ENCODE peak calls at places on chromosomes 12 and 14, in five cellular contexts. One of them, this sample, is unnamed.

GRCh38 chr12:54956818-54957641 is 27.5 kb downstream of the TESPA1 start:
- DNase-seq in psoas muscle: no peak
- DNase-seq in RWPE2: no peak
- DNase-seq in body of pancreas: no peak
- DNase-seq in naive thymus-derived CD4-positive, alpha-beta T cell: no peak
- DNase-seq in this sample: no peak

GRCh38 chr14:53265025-53265424 is 111.9 kb upstream of the DDHD1 start:
- DNase-seq in naive thymus-derived CD4-positive, alpha-beta T cell: no peak
- DNase-seq in psoas muscle: no peak
- DNase-seq in RWPE2: no peak
- DNase-seq in body of pancreas: no peak
- DNase-seq in this sample: no peak

GRCh38 chr12:71503579-71504470 is 64.2 kb downstream of the LGR5 start:
- DNase-seq in psoas muscle: no peak
- DNase-seq in naive thymus-derived CD4-positive, alpha-beta T cell: peak; percentile 27
- DNase-seq in body of pancreas: no peak
- DNase-seq in RWPE2: no peak
- DNase-seq in this sample: no peak

GRCh38 chr12:121788176-121788818 is 5.2 kb downstream of the RHOF start:
- DNase-seq in naive thymus-derived CD4-positive, alpha-beta T cell: no peak
- DNase-seq in body of pancreas: no peak
- DNase-seq in psoas muscle: no peak
- DNase-seq in RWPE2: no peak
- DNase-seq in this sample: no peak

GRCh38 chr12:18239561-18239960 is 21.8 kb upstream of the PIK3C2G start:
- DNase-seq in body of pancreas: no peak
- DNase-seq in RWPE2: no peak
- DNase-seq in psoas muscle: no peak
- DNase-seq in naive thymus-derived CD4-positive, alpha-beta T cell: no peak
- DNase-seq in this sample: peak; percentile 6

GRCh38 chr12:26317942-26318565 is 122.7 kb downstream of the SSPN start:
- DNase-seq in psoas muscle: no peak
- DNase-seq in RWPE2: no peak
- DNase-seq in naive thymus-derived CD4-positive, alpha-beta T cell: no peak
- DNase-seq in body of pancreas: no peak
- DNase-seq in this sample: peak; percentile 63

GRCh38 chr14:55599250-55599879 is 19.4 kb downstream of the KTN1 start:
- DNase-seq in naive thymus-derived CD4-positive, alpha-beta T cell: no peak
- DNase-seq in RWPE2: peak; percentile 87
- DNase-seq in body of pancreas: peak; percentile 73
- DNase-seq in psoas muscle: peak; percentile 65
- DNase-seq in this sample: no peak

GRCh38 chr14:104353221-104353920 is 215.0 kb downstream of the KIF26A start:
- DNase-seq in RWPE2: peak; percentile 68
- DNase-seq in body of pancreas: peak; percentile 2
- DNase-seq in naive thymus-derived CD4-positive, alpha-beta T cell: no peak
- DNase-seq in psoas muscle: peak; percentile 48
- DNase-seq in this sample: no peak

GRCh38 chr12:5969974-5970690 is 25.1 kb upstream of the ANO2 start:
- DNase-seq in naive thymus-derived CD4-positive, alpha-beta T cell: no peak
- DNase-seq in body of pancreas: no peak
- DNase-seq in RWPE2: no peak
- DNase-seq in psoas muscle: no peak
- DNase-seq in this sample: no peak

GRCh38 chr14:96181188-96181762 is 23.4 kb upstream of the BDKRB2 start:
- DNase-seq in naive thymus-derived CD4-positive, alpha-beta T cell: no peak
- DNase-seq in RWPE2: no peak
- DNase-seq in body of pancreas: no peak
- DNase-seq in psoas muscle: no peak
- DNase-seq in this sample: no peak

GRCh38 chr12:116661341-116661740 is 76.5 kb downstream of the SPRING1 start:
- DNase-seq in naive thymus-derived CD4-positive, alpha-beta T cell: no peak
- DNase-seq in body of pancreas: no peak
- DNase-seq in RWPE2: no peak
- DNase-seq in psoas muscle: no peak
- DNase-seq in this sample: no peak

GRCh38 chr14:33914676-33915516 is 36.0 kb downstream of the EGLN3 start:
- DNase-seq in RWPE2: no peak
- DNase-seq in body of pancreas: no peak
- DNase-seq in naive thymus-derived CD4-positive, alpha-beta T cell: no peak
- DNase-seq in psoas muscle: no peak
- DNase-seq in this sample: peak; percentile 81

GRCh38 chr12:79262938-79263337 is 398.4 kb downstream of the SYT1 start:
- DNase-seq in naive thymus-derived CD4-positive, alpha-beta T cell: no peak
- DNase-seq in RWPE2: no peak
- DNase-seq in psoas muscle: no peak
- DNase-seq in body of pancreas: no peak
- DNase-seq in this sample: no peak
- H3K27ac ChIP-seq in naive thymus-derived CD4-positive, alpha-beta T cell: no peak overlapping the region
- H3K27ac ChIP-seq in RWPE2: no peak overlapping the region
- H3K27ac ChIP-seq in psoas muscle: no peak overlapping the region
- H3K27ac ChIP-seq in body of pancreas: no peak overlapping the region
- H3K27ac ChIP-seq in this sample: no peak overlapping the region

GRCh38 chr14:35347323-35348043 is 55.3 kb downstream of the PSMA6 start:
- DNase-seq in psoas muscle: peak; percentile 45
- DNase-seq in body of pancreas: no peak
- DNase-seq in RWPE2: no peak
- DNase-seq in naive thymus-derived CD4-positive, alpha-beta T cell: peak; percentile 30
- DNase-seq in this sample: no peak
- H3K4me3 ChIP-seq in psoas muscle: no peak overlapping the region
- H3K4me3 ChIP-seq in body of pancreas: no peak overlapping the region
- H3K4me3 ChIP-seq in RWPE2: no peak overlapping the region
- H3K4me3 ChIP-seq in naive thymus-derived CD4-positive, alpha-beta T cell: no peak overlapping the region
- H3K4me3 ChIP-seq in this sample: no peak overlapping the region

GRCh38 chr12:108714866-108715265 is 16.5 kb downstream of the CORO1C start:
- DNase-seq in naive thymus-derived CD4-positive, alpha-beta T cell: no peak
- DNase-seq in body of pancreas: no peak
- DNase-seq in RWPE2: no peak
- DNase-seq in psoas muscle: no peak
- DNase-seq in this sample: no peak
- H3K27ac ChIP-seq in naive thymus-derived CD4-positive, alpha-beta T cell: no peak overlapping the region
- H3K27ac ChIP-seq in body of pancreas: no peak overlapping the region
- H3K27ac ChIP-seq in RWPE2: no peak overlapping the region
- H3K27ac ChIP-seq in psoas muscle: peak overlapping the region; percentile 11
- H3K27ac ChIP-seq in this sample: no peak overlapping the region

GRCh38 chr12:94171595-94171930 is 23.2 kb downstream of the PLXNC1 start:
- DNase-seq in RWPE2: no peak
- DNase-seq in naive thymus-derived CD4-positive, alpha-beta T cell: no peak
- DNase-seq in psoas muscle: no peak
- DNase-seq in body of pancreas: no peak
- DNase-seq in this sample: peak; percentile 64
- H3K4me3 ChIP-seq in RWPE2: no peak overlapping the region
- H3K4me3 ChIP-seq in naive thymus-derived CD4-positive, alpha-beta T cell: no peak overlapping the region
- H3K4me3 ChIP-seq in psoas muscle: no peak overlapping the region
- H3K4me3 ChIP-seq in body of pancreas: no peak overlapping the region
- H3K4me3 ChIP-seq in this sample: no peak overlapping the region

DNA sequence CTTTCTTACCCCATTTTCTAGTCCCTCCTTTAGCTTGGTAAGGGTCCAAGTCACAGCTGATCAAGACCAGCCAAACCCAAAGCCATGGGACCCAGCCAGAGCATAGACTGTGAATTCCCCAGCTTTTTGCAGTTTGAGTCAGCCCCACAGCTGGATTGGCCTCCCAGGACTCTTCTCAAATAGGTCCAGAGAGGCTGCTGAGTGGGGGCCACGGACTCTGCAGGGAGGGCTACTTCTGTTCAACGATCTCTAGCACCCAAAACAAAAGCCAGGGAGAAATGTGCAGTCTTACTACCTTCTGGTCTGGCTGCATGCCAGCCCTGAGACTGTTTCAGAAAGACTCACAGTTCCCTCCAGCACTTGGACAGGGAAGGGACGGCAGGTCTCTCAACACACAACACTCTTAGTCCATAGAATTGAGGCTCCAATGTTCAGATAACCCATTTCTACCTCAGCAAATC is 1.6 kb downstream of the VDR start:
- DNase-seq in body of pancreas: peak; percentile 24
- DNase-seq in psoas muscle: no peak
- DNase-seq in RWPE2: no peak
- DNase-seq in naive thymus-derived CD4-positive, alpha-beta T cell: no peak
- DNase-seq in this sample: peak; percentile 38
- H3K27ac ChIP-seq in body of pancreas: no peak overlapping the region
- H3K27ac ChIP-seq in psoas muscle: no peak overlapping the region
- H3K27ac ChIP-seq in RWPE2: peak overlapping the region; percentile 84
- H3K27ac ChIP-seq in naive thymus-derived CD4-positive, alpha-beta T cell: no peak overlapping the region
- H3K27ac ChIP-seq in this sample: peak overlapping the region; percentile 19

GRCh38 chr12:118015944-118016343 is 559 bp upstream of the RFC5 start:
- DNase-seq in body of pancreas: no peak
- DNase-seq in RWPE2: no peak
- DNase-seq in naive thymus-derived CD4-positive, alpha-beta T cell: no peak
- DNase-seq in psoas muscle: no peak
- DNase-seq in this sample: no peak

GRCh38 chr12:118016424-118017264 is at the start of gene RFC5:
- DNase-seq in RWPE2: peak; percentile 98
- DNase-seq in psoas muscle: peak; percentile 99
- DNase-seq in naive thymus-derived CD4-positive, alpha-beta T cell: peak; percentile 97
- DNase-seq in body of pancreas: peak; percentile 100
- DNase-seq in this sample: peak; percentile 96

GRCh38 chr12:118015306-118015705 is 1.2 kb upstream of the RFC5 start:
- DNase-seq in psoas muscle: no peak
- DNase-seq in body of pancreas: no peak
- DNase-seq in RWPE2: no peak
- DNase-seq in naive thymus-derived CD4-positive, alpha-beta T cell: no peak
- DNase-seq in this sample: no peak

GRCh38 chr12:118020036-118020435 is 3.5 kb downstream of the RFC5 start:
- DNase-seq in naive thymus-derived CD4-positive, alpha-beta T cell: no peak
- DNase-seq in body of pancreas: no peak
- DNase-seq in psoas muscle: no peak
- DNase-seq in RWPE2: no peak
- DNase-seq in this sample: no peak

DNA sequence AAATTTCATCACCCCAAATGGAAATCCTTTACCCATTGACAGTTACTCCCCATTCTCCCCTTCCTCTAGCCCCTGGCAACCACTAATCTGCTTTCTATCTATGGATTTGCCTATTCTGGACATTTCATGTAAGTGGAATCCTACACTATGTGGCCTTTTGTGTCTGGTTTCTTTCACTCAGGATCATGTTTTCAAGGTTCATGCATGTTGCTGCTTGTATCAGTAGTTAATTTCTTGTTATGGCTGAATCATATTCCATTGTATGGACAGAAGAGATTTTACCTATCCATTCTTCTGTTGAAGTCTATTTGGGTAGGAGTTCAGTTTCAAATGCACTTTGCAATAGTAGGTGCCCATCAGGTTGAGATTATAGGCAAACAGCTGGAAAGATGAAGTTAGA is 1.4 kb downstream of the RFC5 start:
- DNase-seq in psoas muscle: no peak
- DNase-seq in RWPE2: no peak
- DNase-seq in body of pancreas: no peak
- DNase-seq in naive thymus-derived CD4-positive, alpha-beta T cell: no peak
- DNase-seq in this sample: no peak
- H3K4me3 ChIP-seq in psoas muscle: no peak overlapping the region
- H3K4me3 ChIP-seq in RWPE2: no peak overlapping the region
- H3K4me3 ChIP-seq in body of pancreas: no peak overlapping the region
- H3K4me3 ChIP-seq in naive thymus-derived CD4-positive, alpha-beta T cell: no peak overlapping the region
- H3K4me3 ChIP-seq in this sample: no peak overlapping the region

GRCh38 chr14:91801358-91801757 is 66.0 kb downstream of the TC2N start:
- DNase-seq in naive thymus-derived CD4-positive, alpha-beta T cell: no peak
- DNase-seq in body of pancreas: no peak
- DNase-seq in RWPE2: no peak
- DNase-seq in psoas muscle: no peak
- DNase-seq in this sample: no peak
- H3K27ac ChIP-seq in naive thymus-derived CD4-positive, alpha-beta T cell: peak overlapping the region; percentile 21
- H3K27ac ChIP-seq in body of pancreas: no peak overlapping the region
- H3K27ac ChIP-seq in RWPE2: no peak overlapping the region
- H3K27ac ChIP-seq in psoas muscle: no peak overlapping the region
- H3K27ac ChIP-seq in this sample: no peak overlapping the region